ENCODE peak calls at places on chromosomes 12 and 14, in five cellular contexts. E is SJCRH30, A is right lobe of liver, L is AG04450, O is aorta. F is an unnamed sample. For H3K27me3, the result is how much of the 10 kb centered on the place peaks cover.

GRCh38 chr14:64899958-64900357 is 14.3 kb upstream of the CHURC1 start:
- DNase-seq in L (no peak), O (no peak), A (no peak), E (no peak), F (no peak)

GRCh38 chr12:55978393-55978792 is 4.5 kb downstream of the RAB5B start:
- DNase-seq in A (no peak), O (no peak), L (no peak), E (no peak), F (no peak)

GRCh38 chr12:30989754-30990153 is 63.2 kb downstream of the TSPAN11 start:
- DNase-seq in L (no peak), O (no peak), A (no peak), E (peak), F (peak)

GRCh38 chr12:41205070-41205715 is 17.1 kb downstream of the PDZRN4 start:
- DNase-seq in A (no peak), L (no peak), O (no peak), E (no peak), F (no peak)

GRCh38 chr14:87131879-87132278 is 861.1 kb downstream of the GALC start:
- DNase-seq in L (no peak), E (peak), A (no peak), O (no peak), F (no peak)

GRCh38 chr14:101383737-101384338 is 177.5 kb upstream of the DIO3 start:
- DNase-seq in E (no peak), L (no peak), A (no peak), O (no peak), F (no peak)

GRCh38 chr14:92938890-92939671 is 16.1 kb downstream of the CHGA start:
- DNase-seq in A (no peak), O (no peak), E (no peak), L (no peak), F (no peak)

GRCh38 chr14:87175175-87175574 is 817.8 kb downstream of the GALC start:
- DNase-seq in A (no peak), E (no peak), O (no peak), L (no peak), F (no peak)

GRCh38 chr14:76868453-76869170 is 42.4 kb downstream of the LRRC74A start:
- DNase-seq in O (no peak), A (no peak), E (peak), L (no peak), F (no peak)

GRCh38 chr12:109680521-109681030 is 33.0 kb upstream of the FAM222A start:
- DNase-seq in A (peak), L (no peak), O (no peak), E (peak), F (no peak)

GRCh38 chr12:50166776-50167025 is 468 bp downstream of the CERS5 start:
- DNase-seq in E (no peak), A (peak), L (no peak), O (peak), F (no peak)

GRCh38 chr12:41510470-41510869 is 322.4 kb downstream of the PDZRN4 start:
- DNase-seq in E (peak), L (no peak), O (no peak), A (no peak), F (no peak)

GRCh38 chr12:65511927-65512326 is 233.4 kb downstream of the MSRB3 start:
- DNase-seq in L (no peak), O (no peak), A (no peak), E (no peak), F (no peak)

GRCh38 chr12:70059373-70059772 is 183.9 kb upstream of the CNOT2 start:
- DNase-seq in E (no peak), L (no peak), O (no peak), A (no peak), F (no peak)

GRCh38 chr14:61933021-61933420 is 170.8 kb downstream of the SNAPC1 start:
- DNase-seq in E (no peak), O (no peak), A (no peak), L (no peak), F (no peak)

GRCh38 chr12:122981587-122982493 is 1.4 kb downstream of the ARL6IP4 start:
- DNase-seq in L (no peak), O (no peak), A (no peak), E (no peak), F (peak)

GRCh38 chr12:97535582-97535981 is 73.0 kb downstream of the RMST start:
- DNase-seq in A (no peak), E (no peak), O (no peak), L (no peak), F (no peak)

GRCh38 chr12:122951406-122951805 is 14.9 kb downstream of the ABCB9 start:
- DNase-seq in L (no peak), A (no peak), O (no peak), E (no peak), F (no peak)

GRCh38 chr14:63147018-63147417 is 57.2 kb upstream of the RHOJ start:
- DNase-seq in L (no peak), O (no peak), A (no peak), E (no peak), F (no peak)

GRCh38 chr12:39606712-39607423 is 12.7 kb downstream of the ABCD2 start:
- DNase-seq in E (no peak), A (no peak), O (no peak), L (no peak), F (no peak)

GRCh38 chr14:25055005-25055404 is 5.1 kb upstream of the STXBP6 start:
- DNase-seq in E (no peak), O (no peak), L (no peak), A (no peak), F (no peak)

GRCh38 chr14:89359477-89360222 is 57.4 kb downstream of the FOXN3 start:
- DNase-seq in O (peak), E (no peak), L (no peak), A (no peak), F (peak)

GRCh38 chr14:21993837-21994236 is 320.2 kb upstream of the OR4E1 start:
- DNase-seq in E (no peak), A (no peak), L (no peak), O (no peak), F (no peak)

GRCh38 chr12:100337727-100338126 is 19.1 kb upstream of the SLC17A8 start:
- DNase-seq in A (peak), O (no peak), L (no peak), E (no peak), F (no peak)

GRCh38 chr12:130434560-130434959 is 96.9 kb downstream of the PIWIL1 start:
- DNase-seq in O (peak), E (no peak), A (no peak), L (no peak), F (peak)

GRCh38 chr12:78101946-78102635 is 271.4 kb downstream of the NAV3 start:
- DNase-seq in A (no peak), E (peak), O (no peak), L (no peak), F (no peak)

GRCh38 chr12:96806272-96806671 is 100.8 kb upstream of the NEDD1 start:
- DNase-seq in O (no peak), E (no peak), A (no peak), L (no peak), F (no peak)

GRCh38 chr12:95197636-95198035 is 19.6 kb downstream of the FGD6 start:
- DNase-seq in O (no peak), L (no peak), E (no peak), A (no peak), F (no peak)

GRCh38 chr14:43503508-43503907 is 1003.6 kb downstream of the FSCB start:
- DNase-seq in E (peak), L (no peak), A (no peak), O (no peak), F (no peak)

GRCh38 chr12:88833641-88834116 is 253.4 kb upstream of the KITLG start:
- DNase-seq in L (no peak), A (no peak), O (no peak), E (peak), F (no peak)

GRCh38 chr12:42372154-42372791 is 46.3 kb downstream of the PPHLN1 start:
- DNase-seq in E (peak), O (no peak), A (no peak), L (no peak), F (no peak)

GRCh38 chr12:54195080-54195479 is 6.3 kb upstream of the SMUG1 start:
- DNase-seq in O (no peak), E (no peak), A (no peak), L (no peak), F (no peak)

GRCh38 chr12:54193437-54193836 is 4.7 kb upstream of the SMUG1 start:
- DNase-seq in E (no peak), L (no peak), O (no peak), A (no peak), F (no peak)

GRCh38 chr12:54197037-54197909 is 8.5 kb upstream of the SMUG1 start:
- DNase-seq in L (no peak), O (no peak), E (peak), A (no peak), F (no peak)

GRCh38 chr12:54196396-54196795 is 7.6 kb upstream of the SMUG1 start:
- DNase-seq in O (no peak), L (no peak), A (no peak), E (peak), F (no peak)

GRCh38 chr12:54195736-54196347 is 7.1 kb upstream of the SMUG1 start:
- DNase-seq in L (no peak), E (peak), O (no peak), A (no peak), F (no peak)
- H3K27me3 ChIP-seq in L (under half), E (under half), O (under half), A (under half), F (under half)

DNA sequence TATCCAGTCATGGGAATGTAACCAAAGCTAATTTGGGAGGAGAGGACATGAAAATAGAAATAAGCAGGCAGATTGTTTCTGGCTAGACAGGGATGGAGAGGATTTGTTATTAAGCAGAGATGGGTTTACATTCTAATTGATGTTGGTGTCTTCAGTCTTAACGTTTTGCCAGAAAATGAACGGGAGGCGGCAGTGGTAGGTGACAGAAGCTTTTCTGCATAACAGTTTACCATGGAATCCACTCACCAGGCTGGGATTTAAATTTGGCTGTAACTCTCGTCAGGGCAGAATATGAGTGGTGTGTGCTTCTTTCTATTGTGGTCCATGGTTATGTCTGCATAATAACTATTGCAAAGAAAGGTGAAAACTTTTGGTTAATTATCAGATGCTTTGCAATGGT is 50.2 kb upstream of the OTX2 start:
- DNase-seq in O (no peak), E (no peak), L (no peak), A (no peak), F (no peak)
- H3K27me3 ChIP-seq in O (under half), E (under half), L (under half), A (under half), F (under half)

DNA sequence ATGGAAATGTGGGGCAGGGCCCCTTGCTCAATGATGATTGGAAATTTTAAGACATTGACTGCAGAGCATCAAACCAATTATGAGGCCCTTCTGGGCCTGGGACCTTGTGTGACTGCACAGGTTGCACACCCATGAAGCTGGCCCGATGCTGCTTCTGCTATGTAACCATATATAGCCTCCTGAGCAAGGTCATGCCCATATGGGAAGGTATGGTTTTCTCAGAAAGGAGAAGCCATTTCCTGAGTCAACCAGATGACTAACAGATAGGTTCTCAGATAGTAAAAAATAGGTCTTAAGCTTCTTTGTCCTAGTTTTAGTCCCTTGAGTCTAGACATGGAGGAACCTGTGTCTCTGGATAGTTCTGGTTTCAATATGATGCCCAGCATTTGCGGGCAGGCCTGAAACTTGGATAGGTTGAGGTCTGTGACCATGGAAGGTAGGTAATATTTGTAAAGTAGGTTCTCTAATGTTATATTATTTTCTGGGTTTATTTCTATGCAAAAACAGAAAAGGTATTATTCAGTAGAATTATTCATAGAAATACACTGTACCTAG is 63.6 kb upstream of the IGF1 start:
- DNase-seq in A (no peak), O (no peak), E (no peak), L (no peak), F (no peak)
- H3K27me3 ChIP-seq in A (under half), O (under half), E (under half), L (under half), F (under half)

DNA sequence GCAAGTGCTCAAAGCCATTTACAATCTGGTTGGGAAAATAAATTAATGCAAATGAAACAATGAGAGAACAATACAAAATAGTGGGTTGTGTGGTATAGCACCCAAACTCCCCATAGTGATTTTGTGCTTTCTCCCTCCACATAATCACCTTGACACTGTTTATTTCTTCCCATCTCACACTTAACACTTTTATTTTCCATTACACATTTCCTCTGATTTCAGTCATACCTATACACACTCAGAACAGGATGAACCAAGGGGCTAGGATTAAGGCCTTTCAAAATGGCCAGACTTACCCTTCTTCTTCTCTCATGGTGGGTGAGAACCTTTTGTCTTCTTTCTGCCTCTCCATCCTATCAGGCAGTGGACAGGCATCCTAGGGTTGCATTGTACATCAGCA is 13.9 kb upstream of the PDE1B start:
- DNase-seq in A (no peak), E (no peak), O (no peak), L (no peak), F (no peak)
- H3K27me3 ChIP-seq in A (under half), E (under half), O (under half), L (under half), F (under half)

DNA sequence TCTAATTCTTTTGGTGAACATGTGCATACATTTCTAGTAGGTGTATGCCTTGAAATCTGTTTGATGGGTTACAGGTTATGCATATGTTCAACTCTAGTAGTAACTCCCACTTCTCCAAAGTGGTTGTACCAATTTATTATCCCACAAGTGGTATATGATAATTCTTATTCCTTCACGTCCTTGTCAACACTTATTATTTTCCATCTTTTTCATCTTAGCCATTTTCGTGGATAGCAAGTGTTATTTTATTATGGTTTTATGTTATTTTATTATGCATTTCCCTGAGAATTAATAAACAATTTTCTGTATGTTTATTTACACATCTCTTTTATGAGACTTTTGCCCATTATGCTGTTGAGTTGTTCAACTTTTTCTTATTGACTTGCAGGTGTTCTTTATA is 11.2 kb upstream of the AMIGO2 start:
- DNase-seq in E (no peak), L (no peak), O (no peak), A (no peak), F (no peak)
- H3K27me3 ChIP-seq in E (under half), L (under half), O (under half), A (under half), F (under half)

DNA sequence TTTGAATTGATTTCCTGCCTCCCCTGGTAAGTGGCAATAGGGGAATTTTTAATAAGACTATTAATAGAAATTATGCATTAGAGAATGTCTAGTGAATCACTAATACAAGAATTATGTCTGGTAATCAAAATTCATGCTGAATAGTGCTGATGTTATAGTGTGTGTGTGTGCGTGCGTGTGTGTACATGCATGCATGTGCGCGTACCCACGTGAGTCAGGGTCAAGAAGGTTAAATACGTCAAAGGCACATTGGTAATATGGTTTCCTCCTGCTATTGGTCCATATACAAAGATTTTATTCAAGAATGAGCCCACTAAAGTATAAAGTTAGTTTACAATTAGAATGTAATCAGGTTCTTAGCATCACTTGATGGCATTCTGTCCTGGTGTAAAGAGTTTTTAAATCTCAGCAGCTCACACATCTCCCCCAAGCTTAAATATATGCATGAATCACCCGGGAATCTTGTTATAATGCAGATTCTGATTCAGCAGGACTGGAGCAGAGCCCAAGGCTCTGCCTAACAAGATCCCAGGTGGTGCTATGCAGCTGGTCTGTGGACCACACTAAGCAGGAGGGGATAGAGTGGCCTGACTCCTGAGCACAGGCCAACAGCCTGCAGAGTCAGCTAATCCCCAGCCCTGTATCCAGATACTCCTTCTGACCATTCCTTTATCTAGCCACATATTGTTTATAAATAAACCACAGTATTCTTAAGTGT is 43.9 kb downstream of the TTC9 start:
- DNase-seq in O (no peak), A (no peak), E (no peak), L (no peak), F (no peak)
- H3K27me3 ChIP-seq in O (under half), A (under half), E (under half), L (under half), F (under half)

DNA sequence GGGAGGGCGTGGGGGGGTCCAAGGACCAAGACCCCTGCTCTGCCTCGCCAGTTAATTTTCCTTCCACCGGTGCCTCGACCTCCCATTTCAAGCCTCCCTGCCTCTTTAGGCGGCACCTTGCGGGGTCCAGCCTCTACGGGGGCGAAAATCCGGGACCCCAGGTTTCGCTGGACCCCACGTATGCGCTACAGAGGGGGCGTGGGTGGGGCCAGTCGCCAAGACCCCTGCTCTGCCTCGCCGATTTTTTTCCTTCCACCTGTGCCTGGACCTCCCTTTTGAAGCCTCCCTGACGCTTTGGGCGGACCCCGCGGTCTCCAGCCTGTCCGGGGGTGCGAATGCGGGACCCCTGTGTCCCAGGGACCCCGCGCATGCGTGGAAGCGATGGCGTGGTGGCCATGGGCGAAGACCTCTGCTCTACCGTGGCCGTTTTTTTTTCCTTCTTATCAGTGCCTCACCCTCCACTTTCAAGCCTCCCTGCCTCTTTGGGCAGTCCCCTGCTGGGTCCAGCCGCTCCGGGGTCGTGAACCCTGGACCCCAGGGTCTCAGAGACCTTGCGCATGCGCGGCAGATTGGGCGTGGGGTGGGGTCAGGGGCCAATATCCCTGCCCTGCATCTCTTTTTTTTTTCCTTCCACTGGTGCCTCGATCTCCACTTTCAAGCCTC is 324.2 kb downstream of the ALG10 start:
- DNase-seq in O (no peak), A (no peak), L (no peak), E (no peak), F (no peak)
- H3K27me3 ChIP-seq in O (under half), A (under half), L (under half), E (under half), F (under half)